ENCODE peak calls at places on chromosome 17, in eight cellular contexts. Y, I, Z, P, E, V, M and C are unnamed samples.

GRCh38 chr17:7656958-7657715 is 6.4 kb downstream of the ATP1B2 start:
- DNase-seq in M (peak), I (no peak), E (peak), P (peak), Z (no peak), Y (no peak), V (no peak), C (no peak)

GRCh38 chr17:67637901-67638641 is 79.7 kb upstream of the NOL11 start:
- DNase-seq in I (no peak), E (no peak), M (peak), V (peak), Z (peak), Y (no peak), P (no peak), C (no peak)

GRCh38 chr17:82845163-82845807 is 5.5 kb upstream of the ZNF750 start:
- DNase-seq in I (no peak), E (no peak), M (peak), V (peak), Y (no peak), Z (no peak), P (peak), C (no peak)

GRCh38 chr17:31997005-31997404 is 10.2 kb upstream of the LRRC37B start:
- DNase-seq in P (no peak), V (no peak), E (no peak), Z (no peak), Y (no peak), I (no peak), M (no peak), C (no peak)

GRCh38 chr17:46184696-46185095 is 8.5 kb downstream of the KANSL1 start:
- DNase-seq in Y (no peak), I (no peak), M (no peak), V (no peak), Z (no peak), P (no peak), E (no peak), C (no peak)

GRCh38 chr17:63622571-63623390 is 564 bp downstream of the MAP3K3 start:
- DNase-seq in V (peak), E (peak), Y (peak), I (peak), Z (peak), M (peak), P (peak), C (peak)

GRCh38 chr17:82887255-82888164 is 47.7 kb upstream of the ZNF750 start:
- DNase-seq in E (no peak), Z (no peak), M (no peak), Y (no peak), P (no peak), I (peak), V (no peak), C (no peak)

GRCh38 chr17:32569171-32570080 is 82.6 kb downstream of the CDK5R1 start:
- DNase-seq in Y (no peak), M (no peak), P (no peak), V (no peak), I (no peak), E (no peak), Z (no peak), C (no peak)

GRCh38 chr17:21352221-21352980 is 23.8 kb upstream of the KCNJ12 start:
- DNase-seq in Z (no peak), M (no peak), P (no peak), I (no peak), Y (no peak), E (no peak), V (no peak), C (no peak)

GRCh38 chr17:29571486-29571882 is 3.0 kb downstream of the TP53I13 start:
- DNase-seq in V (no peak), E (no peak), P (no peak), Z (no peak), M (peak), Y (no peak), I (no peak), C (no peak)

GRCh38 chr17:4490637-4491061 is 8.0 kb upstream of the SPNS2 start:
- DNase-seq in I (no peak), E (no peak), Z (no peak), V (no peak), Y (no peak), M (no peak), P (no peak), C (no peak)

GRCh38 chr17:30344283-30345088 is 10.6 kb upstream of the TMIGD1 start:
- DNase-seq in P (peak), M (peak), E (no peak), I (no peak), V (peak), Z (peak), Y (no peak), C (no peak)

GRCh38 chr17:602436-602835 is 112.2 kb downstream of the VPS53 start:
- DNase-seq in E (no peak), V (no peak), I (no peak), Z (no peak), Y (no peak), M (no peak), P (no peak), C (no peak)

GRCh38 chr17:40542562-40543411 is 22.5 kb downstream of the CCR7 start:
- DNase-seq in M (peak), V (no peak), E (peak), I (no peak), Z (no peak), Y (peak), P (peak), C (no peak)

GRCh38 chr17:31248986-31249385 is 48.1 kb downstream of the OMG start:
- DNase-seq in E (no peak), M (no peak), I (no peak), Y (no peak), Z (no peak), P (no peak), V (no peak), C (no peak)

GRCh38 chr17:48609754-48610281 is 999 bp downstream of the HOXB7 start:
- DNase-seq in Y (no peak), Z (no peak), I (no peak), P (no peak), M (no peak), E (peak), V (no peak), C (no peak)

GRCh38 chr17:28494445-28495188 is 11.5 kb upstream of the FOXN1 start:
- DNase-seq in Y (peak), E (peak), M (peak), V (peak), Z (peak), P (peak), I (peak), C (peak)

GRCh38 chr17:56549501-56549900 is 44.0 kb upstream of the NOG start:
- DNase-seq in V (no peak), E (no peak), Y (no peak), Z (no peak), I (no peak), M (no peak), P (no peak), C (no peak)

GRCh38 chr17:56203430-56203829 is 50.2 kb downstream of the ANKFN1 start:
- DNase-seq in P (no peak), Y (peak), E (no peak), I (no peak), V (no peak), M (no peak), Z (no peak), C (no peak)

GRCh38 chr17:19812407-19812806 is 55.3 kb downstream of the ULK2 start:
- DNase-seq in P (no peak), Z (no peak), V (no peak), I (no peak), Y (peak), M (no peak), E (no peak), C (peak)

GRCh38 chr17:79845601-79845949 is 6.3 kb upstream of the CBX4 start:
- DNase-seq in Z (no peak), V (no peak), I (no peak), Y (no peak), M (no peak), P (no peak), E (no peak), C (no peak)

DNA sequence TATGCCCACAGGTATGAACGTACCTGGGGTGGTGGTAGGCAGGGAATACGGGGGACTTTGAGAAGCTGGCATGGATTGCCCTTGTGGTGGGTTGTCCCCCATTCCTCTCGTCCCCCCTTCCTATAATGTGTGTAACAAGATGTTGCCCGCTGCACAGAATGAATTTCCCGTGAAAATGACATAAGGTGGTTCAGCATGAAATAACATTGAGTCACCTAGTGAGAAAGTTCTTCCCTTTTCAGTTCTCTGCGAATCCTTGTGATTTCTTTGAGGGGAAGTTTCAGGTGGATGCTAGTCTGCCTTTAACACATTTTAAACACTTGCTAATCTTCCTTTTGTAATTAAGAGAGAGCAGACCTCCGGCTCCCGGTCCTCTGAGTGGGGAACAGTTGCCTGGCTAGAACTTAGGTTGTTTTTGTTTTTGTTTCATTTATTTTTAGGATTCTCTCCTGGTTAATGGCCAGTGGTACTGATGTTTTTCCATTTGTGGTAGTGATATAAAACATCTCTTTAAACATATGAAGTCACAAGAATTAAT is 58.9 kb downstream of the RAP1GAP2 start:
- DNase-seq in E (no peak), V (no peak), Z (no peak), P (no peak), Y (no peak), M (no peak), I (no peak), C (no peak)
- H3K27ac ChIP-seq in E (no peak), V (no peak), Z (no peak), P (no peak), Y (peak), M (no peak), I (no peak), C (no peak)

GRCh38 chr17:76264755-76265623 is at the start of gene UBALD2:
- DNase-seq in Z (peak), P (peak), M (peak), E (peak), I (peak), V (peak), Y (peak), C (peak)
- TF ChIP-seq CTCF in Z (no peak), P (no peak), M (no peak), E (no peak), I (no peak), V (no peak), Y (no peak), C (no peak)

DNA sequence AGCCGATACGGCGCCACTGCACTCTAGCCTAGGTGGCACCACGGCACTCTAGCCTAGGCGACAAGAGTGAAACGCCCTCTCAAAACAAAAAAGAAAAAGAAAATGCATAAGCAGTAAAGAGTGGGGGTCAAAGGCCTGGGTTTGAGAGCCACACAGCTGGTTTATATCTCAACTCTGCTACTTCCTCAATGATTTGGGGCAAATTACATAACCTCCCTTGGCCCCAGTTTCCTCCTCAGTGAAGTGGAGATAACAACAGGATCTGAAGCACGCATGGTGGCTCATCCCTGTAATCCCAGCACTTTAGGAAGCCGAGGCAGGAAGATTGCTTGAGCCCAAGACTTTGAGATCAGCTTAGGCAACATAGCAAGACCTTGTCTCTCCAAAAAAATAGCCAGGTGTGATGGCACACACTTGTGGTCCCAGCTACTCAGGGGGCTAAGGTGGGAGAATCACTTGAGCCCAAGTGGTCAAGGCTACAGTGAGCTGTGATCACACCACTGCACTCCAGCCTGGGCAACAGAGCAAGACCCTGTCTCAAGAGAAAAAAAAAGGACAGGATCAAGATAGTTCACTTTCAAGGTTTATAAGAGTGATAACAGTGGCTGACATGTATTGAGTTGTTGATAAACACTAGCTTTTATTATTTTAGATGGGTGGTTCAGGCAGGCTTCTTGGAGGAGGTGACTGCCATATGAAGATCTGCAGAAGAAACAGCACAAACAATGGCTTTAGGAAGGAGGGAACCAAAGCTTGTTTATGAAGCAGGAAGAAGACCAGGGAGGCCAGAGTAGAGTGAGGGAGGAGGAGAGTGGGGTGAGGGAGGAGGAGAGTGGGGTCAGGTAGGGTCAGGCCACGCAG is 8.5 kb upstream of the COG1 start:
- DNase-seq in P (no peak), M (no peak), Z (no peak), I (no peak), Y (no peak), V (no peak), E (no peak), C (no peak)
- H3K27ac ChIP-seq in P (no peak), M (no peak), Z (no peak), I (peak), Y (no peak), V (no peak), E (no peak), C (no peak)

DNA sequence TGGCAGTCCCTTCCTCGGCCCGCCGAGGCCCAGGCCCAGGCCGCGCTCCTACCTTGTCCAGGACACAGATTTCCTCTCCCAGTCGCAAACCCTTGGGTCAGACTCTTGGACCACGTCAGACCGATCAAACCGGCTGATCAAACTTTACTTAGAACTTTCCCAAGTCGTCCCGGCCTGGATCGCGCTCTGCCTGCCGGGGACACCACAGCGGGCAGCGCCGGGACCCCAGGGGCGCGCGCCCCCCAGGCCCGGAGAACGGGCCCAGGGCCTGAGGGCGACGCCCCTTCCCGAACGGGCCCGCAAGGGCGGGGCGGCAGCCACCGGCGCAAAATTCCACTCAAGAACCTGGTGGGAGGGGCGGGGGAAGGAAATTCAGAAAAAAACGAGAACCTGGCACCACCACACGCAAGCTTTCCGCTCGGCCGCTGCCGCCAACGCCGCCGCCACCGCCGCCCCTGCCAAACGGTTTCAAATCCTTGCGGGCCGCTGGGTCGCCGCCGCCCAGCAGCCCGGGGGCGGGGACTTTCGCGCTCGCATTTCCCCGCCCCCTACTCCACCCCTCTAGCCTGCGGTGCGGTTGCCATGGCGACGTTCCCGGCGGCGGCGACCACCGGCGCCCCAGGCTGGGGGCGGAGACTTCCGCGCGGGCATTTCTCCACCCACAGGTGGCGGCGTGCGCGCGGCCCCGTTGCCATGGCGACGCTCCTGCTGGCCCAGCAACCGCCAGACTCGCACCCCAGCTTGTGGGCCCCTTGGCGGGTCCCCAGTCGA is at the start of gene CEP112:
- DNase-seq in Y (peak), P (peak), I (peak), E (peak), V (peak), Z (peak), M (peak), C (peak)
- TF ChIP-seq CTCF in Y (no peak), P (no peak), I (no peak), E (no peak), V (no peak), Z (peak), M (no peak), C (no peak)

GRCh38 chr17:81705518-81706231 is 2.5 kb downstream of the MRPL12 start:
- DNase-seq in Z (no peak), I (no peak), P (no peak), E (no peak), Y (no peak), V (no peak), M (no peak), C (no peak)
- H3K27ac ChIP-seq in Z (no peak), I (no peak), P (no peak), E (no peak), Y (no peak), V (no peak), M (no peak), C (no peak)

DNA sequence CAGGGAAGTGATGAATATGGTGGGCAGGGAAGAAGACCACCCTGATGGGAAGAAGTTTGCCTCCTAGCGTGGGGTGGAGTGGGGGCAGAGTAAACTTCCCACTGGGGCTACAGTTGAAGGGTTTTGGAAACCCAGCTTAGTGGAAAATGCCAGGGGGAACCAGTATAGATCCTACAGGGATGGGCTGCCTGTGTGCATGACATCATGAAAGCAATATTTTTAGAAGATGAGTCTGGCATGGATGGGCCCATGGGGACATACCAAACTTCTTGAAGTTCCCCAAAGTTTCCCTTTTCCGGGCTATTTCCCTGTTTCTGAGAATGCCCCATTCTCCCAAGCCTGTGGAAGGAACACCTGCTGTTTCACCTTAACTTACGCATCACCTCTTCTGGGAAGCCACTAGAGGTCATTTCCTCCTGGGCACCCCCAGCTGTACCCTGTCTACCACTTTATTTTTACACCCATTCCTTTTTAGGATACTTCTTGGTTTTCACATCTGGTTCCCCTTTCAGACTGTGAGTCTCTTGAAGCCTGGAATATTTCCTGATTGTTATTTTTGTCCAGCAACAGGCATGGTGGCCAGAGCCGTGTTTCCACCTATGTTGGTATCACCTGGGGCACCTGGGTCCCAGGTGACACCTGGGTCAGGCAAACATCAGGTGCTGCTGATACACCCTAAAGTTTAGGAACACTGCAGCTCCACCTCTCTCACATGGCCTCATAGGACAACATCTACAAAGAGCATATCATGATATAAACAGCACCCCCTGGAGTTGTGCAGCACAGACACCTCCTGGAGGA is 9.8 kb downstream of the SOCS3 start:
- DNase-seq in Y (no peak), Z (no peak), I (no peak), V (no peak), P (no peak), M (no peak), E (no peak), C (no peak)
- TF ChIP-seq CTCF in Y (peak), Z (no peak), I (peak), V (no peak), P (no peak), M (no peak), E (peak), C (no peak)

DNA sequence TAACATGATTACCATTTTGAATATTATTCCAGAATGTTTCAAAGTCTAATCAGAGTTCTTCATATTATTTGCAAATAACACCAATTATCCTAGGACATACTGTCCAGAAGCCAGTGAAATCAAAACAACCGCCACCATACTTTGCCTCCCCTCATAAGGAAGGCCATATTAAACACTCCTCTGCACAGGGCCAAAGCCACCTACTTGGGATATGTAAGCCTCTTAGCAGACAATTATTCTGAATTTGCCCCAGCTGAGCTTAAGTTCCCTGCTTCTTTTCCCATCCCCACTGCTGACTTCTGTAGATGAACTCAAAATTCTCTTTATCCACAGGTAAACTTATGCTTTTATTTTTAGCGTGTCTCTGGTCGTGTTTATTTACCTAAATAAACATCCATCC is 374.0 kb downstream of the KIF2B start:
- DNase-seq in Z (no peak), M (no peak), Y (no peak), P (no peak), I (no peak), V (no peak), E (no peak), C (no peak)
- H3K27ac ChIP-seq in Z (no peak), M (no peak), Y (no peak), P (no peak), I (no peak), V (no peak), E (no peak), C (no peak)

GRCh38 chr17:59180626-59181025 is 25.1 kb downstream of the PRR11 start:
- DNase-seq in Z (no peak), M (no peak), P (no peak), E (no peak), V (no peak), Y (no peak), I (no peak), C (no peak)

GRCh38 chr17:59174671-59175070 is 19.1 kb downstream of the PRR11 start:
- DNase-seq in E (no peak), M (no peak), V (no peak), Z (no peak), P (no peak), Y (no peak), I (no peak), C (no peak)

GRCh38 chr17:59178266-59178665 is 22.7 kb downstream of the PRR11 start:
- DNase-seq in Z (no peak), V (no peak), M (no peak), P (no peak), Y (no peak), I (no peak), E (no peak), C (no peak)

GRCh38 chr17:59172436-59173004 is 17.0 kb downstream of the PRR11 start:
- DNase-seq in I (no peak), V (no peak), Y (no peak), P (no peak), E (no peak), Z (no peak), M (no peak), C (no peak)

DNA sequence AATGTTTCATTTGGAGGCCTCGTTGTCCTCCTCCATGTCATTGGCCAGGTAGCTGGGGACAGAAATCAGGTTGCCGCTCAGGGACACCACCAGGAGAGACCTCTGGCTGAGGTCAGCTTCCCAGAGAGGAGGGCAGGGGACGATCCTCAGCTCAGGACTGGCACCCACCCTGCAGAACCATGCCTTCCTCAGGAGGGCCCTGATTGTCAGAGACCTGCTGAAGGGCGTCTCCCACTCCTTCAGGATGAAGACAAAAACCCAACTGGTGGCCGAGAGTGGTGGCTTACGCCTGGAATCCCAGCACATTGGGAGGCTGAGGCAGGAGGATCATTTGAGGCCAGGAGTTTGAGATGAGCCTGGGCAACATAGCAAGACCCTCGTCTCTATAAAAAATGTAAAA is 19.5 kb downstream of the PRR11 start:
- DNase-seq in Y (no peak), P (no peak), I (no peak), Z (no peak), M (no peak), E (no peak), V (no peak), C (no peak)
- TF ChIP-seq CTCF in Y (no peak), P (no peak), I (no peak), Z (no peak), M (no peak), E (no peak), V (no peak), C (no peak)

GRCh38 chr17:44787271-44787940 is 28.6 kb downstream of the ADAM11 start:
- DNase-seq in Z (no peak), P (no peak), E (peak), V (no peak), I (no peak), M (no peak), Y (no peak), C (no peak)
- H3K27ac ChIP-seq in Z (no peak), P (peak), E (no peak), V (no peak), I (no peak), M (no peak), Y (no peak), C (no peak)